ENCODE peak calls at places on chromosomes 5 and 9, in four cellular contexts. V is GM12865, E is psoas muscle, K is foreskin fibroblast. N is an unnamed sample.

GRCh38 chr5:153632748-153633290 is 142.3 kb downstream of the GRIA1 start:
- DNase-seq in V (no peak), E (no peak), K (peak; percentile 61), N (no peak)

GRCh38 chr9:122219856-122220672 is 8.7 kb downstream of the LHX6 start:
- DNase-seq in V (no peak), E (no peak), K (no peak), N (no peak)

GRCh38 chr5:151523335-151523734 is 67.8 kb downstream of the FAT2 start:
- DNase-seq in V (peak; percentile 64), E (no peak), K (peak; percentile 34), N (peak; percentile 64)

GRCh38 chr5:157381746-157382145 is 78.3 kb upstream of the NIPAL4 start:
- DNase-seq in V (no peak), E (no peak), K (no peak), N (no peak)

GRCh38 chr5:91382530-91383026 is 539 bp downstream of the ARRDC3 start:
- DNase-seq in V (peak; percentile 64), E (no peak), K (no peak), N (peak; percentile 52)

GRCh38 chr5:42799241-42799608 is 12.5 kb downstream of the SELENOP start:
- DNase-seq in V (no peak), E (no peak), K (no peak), N (no peak)

GRCh38 chr5:132322266-132322665 is 28.1 kb downstream of the SLC22A4 start:
- DNase-seq in V (no peak), E (no peak), K (no peak), N (no peak)

GRCh38 chr9:90044263-90044662 is 439.5 kb downstream of the GADD45G start:
- DNase-seq in V (no peak), E (no peak), K (no peak), N (no peak)

GRCh38 chr5:37170856-37171255 is 78.3 kb downstream of the CPLANE1 start:
- DNase-seq in V (no peak), E (no peak), K (no peak), N (no peak)

GRCh38 chr5:160380041-160380440 is 9.6 kb upstream of the C1QTNF2 start:
- DNase-seq in V (no peak), E (no peak), K (no peak), N (no peak)

DNA sequence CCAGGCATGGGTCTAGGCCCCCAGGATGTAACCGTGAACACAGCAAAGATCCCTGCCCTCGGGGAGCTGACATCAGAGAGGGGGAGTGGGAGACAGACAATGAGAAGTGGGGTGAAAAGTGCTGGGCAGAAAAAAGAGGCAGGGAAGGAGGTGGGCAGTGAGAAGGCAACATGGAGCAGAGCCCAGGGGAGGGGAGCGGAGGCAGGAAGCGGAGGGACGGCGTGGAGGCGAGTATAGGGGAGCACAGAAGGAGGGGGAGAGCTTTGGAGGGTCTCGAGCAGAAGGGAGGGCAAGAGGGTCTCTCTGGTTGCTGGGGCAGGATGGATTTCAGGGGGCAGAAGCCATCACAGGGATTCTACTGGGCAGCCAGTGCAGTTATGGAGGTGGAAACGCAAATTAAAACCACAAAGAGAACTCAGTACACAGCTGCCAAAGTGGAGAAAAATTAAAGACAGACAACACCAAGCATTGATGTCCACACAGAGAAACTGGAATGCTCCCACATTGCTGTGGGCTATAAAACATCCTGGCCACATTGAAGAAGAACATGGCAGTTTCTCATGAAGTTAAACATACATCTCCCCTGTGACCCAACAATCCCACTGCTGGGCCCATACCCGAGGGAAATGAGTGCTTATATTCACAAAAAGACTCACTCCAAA is 21.1 kb upstream of the LAMC3 start:
- DNase-seq in V (no peak), E (no peak), K (no peak), N (no peak)
- TF ChIP-seq CTCF in V (no peak), E (no peak), K (no peak), N (no peak)

GRCh38 chr9:23821400-23822181 is 4.4 kb downstream of the ELAVL2 start:
- DNase-seq in V (no peak), E (peak; percentile 17), K (no peak), N (no peak)
- TF ChIP-seq CTCF in V (no peak), E (no peak), K (no peak), N (no peak)

GRCh38 chr9:134744542-134745295 is 103.1 kb downstream of the COL5A1 start:
- DNase-seq in V (no peak), E (no peak), K (no peak), N (no peak)
- TF ChIP-seq CTCF in V (no peak), E (no peak), K (no peak), N (no peak)

DNA sequence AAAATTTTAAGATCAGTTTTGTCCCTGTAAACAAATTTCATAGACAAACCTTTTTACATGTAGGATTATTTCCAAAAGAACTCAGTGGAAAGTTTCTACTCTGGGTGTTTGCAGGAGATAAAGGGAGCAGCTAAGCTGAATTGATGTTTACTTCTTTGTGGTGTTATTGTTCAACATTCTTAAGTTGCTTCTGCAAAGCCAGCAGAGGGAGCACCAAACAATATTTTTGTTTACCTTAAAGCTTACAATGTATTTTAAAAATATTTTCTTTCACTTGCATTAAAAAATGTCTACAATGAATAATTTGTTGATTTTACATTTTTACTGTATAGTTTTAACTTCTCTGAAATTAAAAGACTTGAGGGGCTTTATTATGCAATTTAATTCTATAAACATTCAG is 135.5 kb downstream of the ATG10 start:
- DNase-seq in V (peak; percentile 35), E (no peak), K (peak; percentile 12), N (no peak)
- TF ChIP-seq CTCF in V (peak; percentile 26), E (peak; percentile 50), K (peak; percentile 50), N (no peak)